ENCODE peak calls at places on chromosomes 12 and 14, in ten cellular contexts. One of them, this sample, is unnamed.

GRCh38 chr14:52348796-52349195 is 34.7 kb downstream of the PTGER2 start:
- DNase-seq in HCT116: no peak
- DNase-seq in neuronal stem cell: no peak
- DNase-seq in CD8-positive, alpha-beta memory T cell: no peak
- DNase-seq in stomach: no peak
- DNase-seq in naive thymus-derived CD4-positive, alpha-beta T cell: no peak
- DNase-seq in dorsolateral prefrontal cortex: no peak
- DNase-seq in gastrocnemius medialis: no peak
- DNase-seq in OCI-LY7: no peak
- DNase-seq in left ventricle myocardium inferior: no peak
- DNase-seq in this sample: no peak

GRCh38 chr14:45038256-45038655 is 45.7 kb upstream of the PRPF39 start:
- DNase-seq in CD8-positive, alpha-beta memory T cell: no peak
- DNase-seq in left ventricle myocardium inferior: no peak
- DNase-seq in stomach: no peak
- DNase-seq in naive thymus-derived CD4-positive, alpha-beta T cell: no peak
- DNase-seq in HCT116: no peak
- DNase-seq in gastrocnemius medialis: no peak
- DNase-seq in OCI-LY7: no peak
- DNase-seq in dorsolateral prefrontal cortex: no peak
- DNase-seq in neuronal stem cell: no peak
- DNase-seq in this sample: no peak

GRCh38 chr12:118120579-118121363 is 15.2 kb upstream of the PEBP1 start:
- DNase-seq in CD8-positive, alpha-beta memory T cell: peak
- DNase-seq in neuronal stem cell: peak
- DNase-seq in HCT116: no peak
- DNase-seq in OCI-LY7: peak
- DNase-seq in stomach: peak
- DNase-seq in naive thymus-derived CD4-positive, alpha-beta T cell: peak
- DNase-seq in left ventricle myocardium inferior: peak
- DNase-seq in dorsolateral prefrontal cortex: peak
- DNase-seq in gastrocnemius medialis: peak
- DNase-seq in this sample: peak

GRCh38 chr14:77033622-77034521 is 5.4 kb upstream of the IRF2BPL start:
- DNase-seq in HCT116: no peak
- DNase-seq in OCI-LY7: peak
- DNase-seq in left ventricle myocardium inferior: peak
- DNase-seq in naive thymus-derived CD4-positive, alpha-beta T cell: peak
- DNase-seq in CD8-positive, alpha-beta memory T cell: peak
- DNase-seq in stomach: peak
- DNase-seq in neuronal stem cell: peak
- DNase-seq in gastrocnemius medialis: peak
- DNase-seq in dorsolateral prefrontal cortex: peak
- DNase-seq in this sample: peak

GRCh38 chr14:67440513-67440912 is 28.5 kb upstream of the PLEK2 start:
- DNase-seq in stomach: no peak
- DNase-seq in OCI-LY7: no peak
- DNase-seq in gastrocnemius medialis: no peak
- DNase-seq in HCT116: no peak
- DNase-seq in dorsolateral prefrontal cortex: no peak
- DNase-seq in CD8-positive, alpha-beta memory T cell: no peak
- DNase-seq in left ventricle myocardium inferior: no peak
- DNase-seq in neuronal stem cell: no peak
- DNase-seq in naive thymus-derived CD4-positive, alpha-beta T cell: no peak
- DNase-seq in this sample: no peak

GRCh38 chr14:104334812-104335161 is 196.4 kb downstream of the KIF26A start:
- DNase-seq in neuronal stem cell: no peak
- DNase-seq in gastrocnemius medialis: no peak
- DNase-seq in OCI-LY7: no peak
- DNase-seq in stomach: peak
- DNase-seq in naive thymus-derived CD4-positive, alpha-beta T cell: no peak
- DNase-seq in HCT116: no peak
- DNase-seq in dorsolateral prefrontal cortex: peak
- DNase-seq in left ventricle myocardium inferior: no peak
- DNase-seq in CD8-positive, alpha-beta memory T cell: no peak
- DNase-seq in this sample: no peak

GRCh38 chr12:15956413-15957185 is 45.5 kb downstream of the DERA start:
- DNase-seq in dorsolateral prefrontal cortex: no peak
- DNase-seq in neuronal stem cell: no peak
- DNase-seq in left ventricle myocardium inferior: no peak
- DNase-seq in stomach: no peak
- DNase-seq in HCT116: peak
- DNase-seq in CD8-positive, alpha-beta memory T cell: no peak
- DNase-seq in gastrocnemius medialis: no peak
- DNase-seq in OCI-LY7: no peak
- DNase-seq in naive thymus-derived CD4-positive, alpha-beta T cell: no peak
- DNase-seq in this sample: no peak

GRCh38 chr14:38623661-38624060 is 367.8 kb upstream of the CLEC14A start:
- DNase-seq in left ventricle myocardium inferior: no peak
- DNase-seq in neuronal stem cell: no peak
- DNase-seq in OCI-LY7: no peak
- DNase-seq in HCT116: no peak
- DNase-seq in naive thymus-derived CD4-positive, alpha-beta T cell: no peak
- DNase-seq in stomach: no peak
- DNase-seq in dorsolateral prefrontal cortex: no peak
- DNase-seq in CD8-positive, alpha-beta memory T cell: no peak
- DNase-seq in gastrocnemius medialis: no peak
- DNase-seq in this sample: no peak

GRCh38 chr12:26088999-26089398 is 35.8 kb downstream of the BHLHE41 start:
- DNase-seq in HCT116: no peak
- DNase-seq in neuronal stem cell: no peak
- DNase-seq in CD8-positive, alpha-beta memory T cell: no peak
- DNase-seq in dorsolateral prefrontal cortex: no peak
- DNase-seq in OCI-LY7: no peak
- DNase-seq in left ventricle myocardium inferior: no peak
- DNase-seq in gastrocnemius medialis: no peak
- DNase-seq in stomach: no peak
- DNase-seq in naive thymus-derived CD4-positive, alpha-beta T cell: no peak
- DNase-seq in this sample: no peak

GRCh38 chr12:61667676-61668075 is 592.5 kb upstream of the USP15 start:
- DNase-seq in dorsolateral prefrontal cortex: no peak
- DNase-seq in gastrocnemius medialis: no peak
- DNase-seq in OCI-LY7: no peak
- DNase-seq in stomach: no peak
- DNase-seq in neuronal stem cell: no peak
- DNase-seq in CD8-positive, alpha-beta memory T cell: no peak
- DNase-seq in left ventricle myocardium inferior: no peak
- DNase-seq in naive thymus-derived CD4-positive, alpha-beta T cell: no peak
- DNase-seq in HCT116: no peak
- DNase-seq in this sample: no peak

GRCh38 chr12:94689002-94689645 is 38.8 kb upstream of the TMCC3 start:
- DNase-seq in left ventricle myocardium inferior: no peak
- DNase-seq in dorsolateral prefrontal cortex: no peak
- DNase-seq in CD8-positive, alpha-beta memory T cell: no peak
- DNase-seq in stomach: no peak
- DNase-seq in gastrocnemius medialis: no peak
- DNase-seq in HCT116: no peak
- DNase-seq in naive thymus-derived CD4-positive, alpha-beta T cell: no peak
- DNase-seq in OCI-LY7: no peak
- DNase-seq in neuronal stem cell: no peak
- DNase-seq in this sample: no peak

GRCh38 chr14:68405959-68406358 is 386.9 kb downstream of the ZFP36L1 start:
- DNase-seq in OCI-LY7: no peak
- DNase-seq in neuronal stem cell: no peak
- DNase-seq in stomach: no peak
- DNase-seq in CD8-positive, alpha-beta memory T cell: no peak
- DNase-seq in dorsolateral prefrontal cortex: no peak
- DNase-seq in naive thymus-derived CD4-positive, alpha-beta T cell: no peak
- DNase-seq in gastrocnemius medialis: no peak
- DNase-seq in HCT116: no peak
- DNase-seq in left ventricle myocardium inferior: no peak
- DNase-seq in this sample: no peak

GRCh38 chr14:51595831-51596472 is 55.8 kb upstream of the FRMD6 start:
- DNase-seq in neuronal stem cell: no peak
- DNase-seq in CD8-positive, alpha-beta memory T cell: no peak
- DNase-seq in left ventricle myocardium inferior: no peak
- DNase-seq in naive thymus-derived CD4-positive, alpha-beta T cell: no peak
- DNase-seq in dorsolateral prefrontal cortex: no peak
- DNase-seq in HCT116: no peak
- DNase-seq in OCI-LY7: no peak
- DNase-seq in stomach: no peak
- DNase-seq in gastrocnemius medialis: no peak
- DNase-seq in this sample: no peak

GRCh38 chr12:27671865-27672264 is 24.4 kb upstream of the REP15 start:
- DNase-seq in gastrocnemius medialis: no peak
- DNase-seq in HCT116: no peak
- DNase-seq in OCI-LY7: no peak
- DNase-seq in dorsolateral prefrontal cortex: no peak
- DNase-seq in left ventricle myocardium inferior: no peak
- DNase-seq in stomach: no peak
- DNase-seq in CD8-positive, alpha-beta memory T cell: no peak
- DNase-seq in naive thymus-derived CD4-positive, alpha-beta T cell: no peak
- DNase-seq in neuronal stem cell: no peak
- DNase-seq in this sample: no peak

GRCh38 chr12:25332143-25332542 is 81.4 kb upstream of the KRAS start:
- DNase-seq in gastrocnemius medialis: no peak
- DNase-seq in left ventricle myocardium inferior: no peak
- DNase-seq in naive thymus-derived CD4-positive, alpha-beta T cell: no peak
- DNase-seq in stomach: no peak
- DNase-seq in neuronal stem cell: no peak
- DNase-seq in dorsolateral prefrontal cortex: no peak
- DNase-seq in HCT116: no peak
- DNase-seq in CD8-positive, alpha-beta memory T cell: no peak
- DNase-seq in OCI-LY7: no peak
- DNase-seq in this sample: no peak

GRCh38 chr12:38384816-38385491 is 68.4 kb downstream of the ALG10B start:
- DNase-seq in naive thymus-derived CD4-positive, alpha-beta T cell: no peak
- DNase-seq in gastrocnemius medialis: no peak
- DNase-seq in CD8-positive, alpha-beta memory T cell: no peak
- DNase-seq in stomach: no peak
- DNase-seq in neuronal stem cell: no peak
- DNase-seq in OCI-LY7: no peak
- DNase-seq in HCT116: no peak
- DNase-seq in dorsolateral prefrontal cortex: no peak
- DNase-seq in left ventricle myocardium inferior: no peak
- DNase-seq in this sample: no peak

GRCh38 chr12:93571854-93572711 is at the start of gene SOCS2:
- DNase-seq in CD8-positive, alpha-beta memory T cell: peak
- DNase-seq in naive thymus-derived CD4-positive, alpha-beta T cell: peak
- DNase-seq in neuronal stem cell: peak
- DNase-seq in dorsolateral prefrontal cortex: peak
- DNase-seq in stomach: peak
- DNase-seq in HCT116: no peak
- DNase-seq in left ventricle myocardium inferior: peak
- DNase-seq in gastrocnemius medialis: no peak
- DNase-seq in OCI-LY7: no peak
- DNase-seq in this sample: no peak

GRCh38 chr14:66920196-66920595 is 269.0 kb upstream of the GARIN2 start:
- DNase-seq in HCT116: no peak
- DNase-seq in OCI-LY7: no peak
- DNase-seq in stomach: no peak
- DNase-seq in naive thymus-derived CD4-positive, alpha-beta T cell: no peak
- DNase-seq in left ventricle myocardium inferior: no peak
- DNase-seq in gastrocnemius medialis: no peak
- DNase-seq in neuronal stem cell: no peak
- DNase-seq in dorsolateral prefrontal cortex: no peak
- DNase-seq in CD8-positive, alpha-beta memory T cell: no peak
- DNase-seq in this sample: no peak

GRCh38 chr14:50452979-50453705 is 56.5 kb upstream of the CDKL1 start:
- DNase-seq in HCT116: no peak
- DNase-seq in CD8-positive, alpha-beta memory T cell: no peak
- DNase-seq in gastrocnemius medialis: no peak
- DNase-seq in neuronal stem cell: no peak
- DNase-seq in OCI-LY7: no peak
- DNase-seq in naive thymus-derived CD4-positive, alpha-beta T cell: no peak
- DNase-seq in stomach: no peak
- DNase-seq in dorsolateral prefrontal cortex: no peak
- DNase-seq in left ventricle myocardium inferior: no peak
- DNase-seq in this sample: no peak

DNA sequence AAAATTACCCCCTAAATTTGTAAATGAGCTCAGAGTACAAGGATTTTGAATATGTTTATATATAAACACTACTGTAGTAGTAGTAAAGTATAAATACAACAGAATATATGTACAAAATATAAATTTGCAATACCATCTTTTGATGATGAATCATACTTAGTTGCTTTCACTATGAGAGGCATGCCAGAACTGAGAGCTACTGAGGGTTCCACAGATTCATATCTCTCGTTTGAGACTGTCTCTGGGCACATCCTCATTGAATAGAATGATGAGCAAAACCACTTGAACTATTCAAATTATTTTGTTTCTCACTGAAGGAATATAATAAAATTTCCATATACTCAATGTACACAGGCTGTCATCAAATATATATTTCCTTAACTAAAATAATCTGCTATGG is 417.6 kb downstream of the NAV3 start:
- DNase-seq in left ventricle myocardium inferior: no peak
- DNase-seq in naive thymus-derived CD4-positive, alpha-beta T cell: no peak
- DNase-seq in neuronal stem cell: no peak
- DNase-seq in gastrocnemius medialis: no peak
- DNase-seq in CD8-positive, alpha-beta memory T cell: no peak
- DNase-seq in HCT116: no peak
- DNase-seq in stomach: no peak
- DNase-seq in dorsolateral prefrontal cortex: no peak
- DNase-seq in OCI-LY7: no peak
- DNase-seq in this sample: no peak
- H3K27ac ChIP-seq in left ventricle myocardium inferior: no peak
- H3K27ac ChIP-seq in naive thymus-derived CD4-positive, alpha-beta T cell: no peak
- H3K27ac ChIP-seq in neuronal stem cell: no peak
- H3K27ac ChIP-seq in gastrocnemius medialis: no peak
- H3K27ac ChIP-seq in CD8-positive, alpha-beta memory T cell: no peak
- H3K27ac ChIP-seq in HCT116: no peak
- H3K27ac ChIP-seq in stomach: no peak
- H3K27ac ChIP-seq in dorsolateral prefrontal cortex: no peak
- H3K27ac ChIP-seq in OCI-LY7: no peak
- H3K27ac ChIP-seq in this sample: no peak

GRCh38 chr14:21863289-21863688 is 189.7 kb upstream of the OR4E1 start:
- DNase-seq in naive thymus-derived CD4-positive, alpha-beta T cell: no peak
- DNase-seq in CD8-positive, alpha-beta memory T cell: no peak
- DNase-seq in stomach: no peak
- DNase-seq in dorsolateral prefrontal cortex: no peak
- DNase-seq in left ventricle myocardium inferior: no peak
- DNase-seq in HCT116: no peak
- DNase-seq in OCI-LY7: no peak
- DNase-seq in gastrocnemius medialis: no peak
- DNase-seq in neuronal stem cell: no peak
- DNase-seq in this sample: no peak
- H3K27ac ChIP-seq in naive thymus-derived CD4-positive, alpha-beta T cell: peak
- H3K27ac ChIP-seq in CD8-positive, alpha-beta memory T cell: no peak
- H3K27ac ChIP-seq in stomach: no peak
- H3K27ac ChIP-seq in dorsolateral prefrontal cortex: no peak
- H3K27ac ChIP-seq in left ventricle myocardium inferior: no peak
- H3K27ac ChIP-seq in HCT116: no peak
- H3K27ac ChIP-seq in OCI-LY7: no peak
- H3K27ac ChIP-seq in gastrocnemius medialis: no peak
- H3K27ac ChIP-seq in neuronal stem cell: no peak
- H3K27ac ChIP-seq in this sample: no peak

GRCh38 chr12:981956-982355 is 9.1 kb upstream of the ERC1 start:
- DNase-seq in gastrocnemius medialis: no peak
- DNase-seq in dorsolateral prefrontal cortex: no peak
- DNase-seq in stomach: no peak
- DNase-seq in HCT116: no peak
- DNase-seq in naive thymus-derived CD4-positive, alpha-beta T cell: no peak
- DNase-seq in CD8-positive, alpha-beta memory T cell: no peak
- DNase-seq in left ventricle myocardium inferior: no peak
- DNase-seq in OCI-LY7: no peak
- DNase-seq in neuronal stem cell: no peak
- DNase-seq in this sample: no peak
- H3K27ac ChIP-seq in gastrocnemius medialis: no peak
- H3K27ac ChIP-seq in dorsolateral prefrontal cortex: no peak
- H3K27ac ChIP-seq in stomach: no peak
- H3K27ac ChIP-seq in HCT116: no peak
- H3K27ac ChIP-seq in naive thymus-derived CD4-positive, alpha-beta T cell: no peak
- H3K27ac ChIP-seq in CD8-positive, alpha-beta memory T cell: no peak
- H3K27ac ChIP-seq in left ventricle myocardium inferior: no peak
- H3K27ac ChIP-seq in OCI-LY7: no peak
- H3K27ac ChIP-seq in neuronal stem cell: no peak
- H3K27ac ChIP-seq in this sample: no peak

GRCh38 chr12:1811948-1812291 is 8.4 kb upstream of the LRTM2 start:
- DNase-seq in stomach: no peak
- DNase-seq in left ventricle myocardium inferior: no peak
- DNase-seq in OCI-LY7: no peak
- DNase-seq in CD8-positive, alpha-beta memory T cell: no peak
- DNase-seq in neuronal stem cell: no peak
- DNase-seq in dorsolateral prefrontal cortex: no peak
- DNase-seq in naive thymus-derived CD4-positive, alpha-beta T cell: no peak
- DNase-seq in gastrocnemius medialis: no peak
- DNase-seq in HCT116: no peak
- DNase-seq in this sample: no peak
- H3K27ac ChIP-seq in stomach: peak
- H3K27ac ChIP-seq in left ventricle myocardium inferior: peak
- H3K27ac ChIP-seq in OCI-LY7: no peak
- H3K27ac ChIP-seq in CD8-positive, alpha-beta memory T cell: no peak
- H3K27ac ChIP-seq in neuronal stem cell: no peak
- H3K27ac ChIP-seq in dorsolateral prefrontal cortex: peak
- H3K27ac ChIP-seq in naive thymus-derived CD4-positive, alpha-beta T cell: peak
- H3K27ac ChIP-seq in gastrocnemius medialis: peak
- H3K27ac ChIP-seq in HCT116: no peak
- H3K27ac ChIP-seq in this sample: peak